ENCODE peak calls at places on chromosomes 5 and 9, in ten cellular contexts. B is brain microvascular endothelial cell, R is cardiac muscle cell, L is BJ, A is epithelial cell of proximal tubule, H is PC-9, O is uterus, J is neural progenitor cell, Y is GM20000, P is H1. D is an unnamed sample.

GRCh38 chr5:128455861-128456361 is 82.1 kb downstream of the FBN2 start:
- DNase-seq in B (no peak), R (no peak), L (no peak), A (no peak), H (no peak), O (no peak), J (peak), Y (no peak), P (no peak), D (no peak)

GRCh38 chr9:14158911-14159310 is 155.0 kb downstream of the NFIB start:
- DNase-seq in B (peak), R (peak), L (no peak), A (no peak), H (no peak), O (no peak), J (no peak), Y (no peak), P (no peak), D (no peak)

GRCh38 chr9:2722715-2723114 is 5.4 kb downstream of the KCNV2 start:
- DNase-seq in B (no peak), R (peak), L (peak), A (peak), H (no peak), O (no peak), J (no peak), Y (no peak), P (no peak), D (no peak)

GRCh38 chr5:132498152-132498551 is 7.6 kb upstream of the IRF1 start:
- DNase-seq in B (no peak), R (peak), L (no peak), A (peak), H (no peak), O (peak), J (no peak), Y (no peak), P (no peak), D (no peak)

GRCh38 chr5:65696892-65697291 is 25.0 kb downstream of the SGTB start:
- DNase-seq in B (no peak), R (no peak), L (no peak), A (no peak), H (no peak), O (no peak), J (no peak), Y (no peak), P (no peak), D (no peak)

GRCh38 chr5:72472666-72473422 is 34.4 kb downstream of the ZNF366 start:
- DNase-seq in B (no peak), R (peak), L (no peak), A (no peak), H (no peak), O (no peak), J (no peak), Y (no peak), P (no peak), D (no peak)

GRCh38 chr9:73116030-73116429 is 35.6 kb upstream of the ANXA1 start:
- DNase-seq in B (peak), R (peak), L (no peak), A (no peak), H (no peak), O (no peak), J (no peak), Y (no peak), P (no peak), D (no peak)

GRCh38 chr9:131277673-131278420 is 1.5 kb upstream of the FAM78A start:
- DNase-seq in B (peak), R (peak), L (no peak), A (no peak), H (peak), O (peak), J (peak), Y (peak), P (peak), D (peak)

GRCh38 chr9:118975736-118976135 is 393.5 kb downstream of the BRINP1 start:
- DNase-seq in B (no peak), R (no peak), L (no peak), A (no peak), H (no peak), O (no peak), J (no peak), Y (no peak), P (no peak), D (no peak)

GRCh38 chr5:95773325-95774059 is 42.4 kb downstream of the RHOBTB3 start:
- DNase-seq in B (peak), R (peak), L (no peak), A (no peak), H (peak), O (no peak), J (no peak), Y (no peak), P (no peak), D (no peak)

GRCh38 chr9:127130661-127131538 is 8.5 kb upstream of the ANGPTL2 start:
- DNase-seq in B (peak), R (peak), L (peak), A (peak), H (no peak), O (peak), J (no peak), Y (no peak), P (no peak), D (no peak)

GRCh38 chr5:177447066-177447610 is 524 bp downstream of the PRR7 start:
- DNase-seq in B (no peak), R (peak), L (no peak), A (no peak), H (peak), O (peak), J (peak), Y (peak), P (no peak), D (peak)

GRCh38 chr5:59660737-59661136 is 232.8 kb downstream of the PDE4D start:
- DNase-seq in B (peak), R (peak), L (no peak), A (no peak), H (no peak), O (no peak), J (no peak), Y (peak), P (no peak), D (peak)

GRCh38 chr5:59655693-59656309 is 237.7 kb downstream of the PDE4D start:
- DNase-seq in B (no peak), R (no peak), L (no peak), A (no peak), H (no peak), O (no peak), J (no peak), Y (no peak), P (no peak), D (no peak)

GRCh38 chr5:59652449-59652848 is 241.1 kb downstream of the PDE4D start:
- DNase-seq in B (no peak), R (no peak), L (no peak), A (no peak), H (no peak), O (no peak), J (no peak), Y (no peak), P (no peak), D (no peak)

GRCh38 chr5:59654691-59655090 is 238.8 kb downstream of the PDE4D start:
- DNase-seq in B (no peak), R (no peak), L (no peak), A (no peak), H (no peak), O (no peak), J (no peak), Y (no peak), P (no peak), D (no peak)

GRCh38 chr5:59656351-59657254 is 236.9 kb downstream of the PDE4D start:
- DNase-seq in B (peak), R (peak), L (no peak), A (no peak), H (no peak), O (no peak), J (no peak), Y (no peak), P (no peak), D (no peak)
- TF ChIP-seq CTCF in B (no peak), R (no peak), L (no peak), A (no peak), H (no peak), O (no peak), J (no peak), Y (no peak), P (no peak), D (no peak)

GRCh38 chr5:172630482-172630881 is 10.6 kb upstream of the NEURL1B start:
- DNase-seq in B (no peak), R (no peak), L (no peak), A (no peak), H (no peak), O (peak), J (no peak), Y (no peak), P (no peak), D (no peak)
- TF ChIP-seq CTCF in B (no peak), R (no peak), L (no peak), A (no peak), H (no peak), O (no peak), J (no peak), Y (no peak), P (no peak), D (no peak)

DNA sequence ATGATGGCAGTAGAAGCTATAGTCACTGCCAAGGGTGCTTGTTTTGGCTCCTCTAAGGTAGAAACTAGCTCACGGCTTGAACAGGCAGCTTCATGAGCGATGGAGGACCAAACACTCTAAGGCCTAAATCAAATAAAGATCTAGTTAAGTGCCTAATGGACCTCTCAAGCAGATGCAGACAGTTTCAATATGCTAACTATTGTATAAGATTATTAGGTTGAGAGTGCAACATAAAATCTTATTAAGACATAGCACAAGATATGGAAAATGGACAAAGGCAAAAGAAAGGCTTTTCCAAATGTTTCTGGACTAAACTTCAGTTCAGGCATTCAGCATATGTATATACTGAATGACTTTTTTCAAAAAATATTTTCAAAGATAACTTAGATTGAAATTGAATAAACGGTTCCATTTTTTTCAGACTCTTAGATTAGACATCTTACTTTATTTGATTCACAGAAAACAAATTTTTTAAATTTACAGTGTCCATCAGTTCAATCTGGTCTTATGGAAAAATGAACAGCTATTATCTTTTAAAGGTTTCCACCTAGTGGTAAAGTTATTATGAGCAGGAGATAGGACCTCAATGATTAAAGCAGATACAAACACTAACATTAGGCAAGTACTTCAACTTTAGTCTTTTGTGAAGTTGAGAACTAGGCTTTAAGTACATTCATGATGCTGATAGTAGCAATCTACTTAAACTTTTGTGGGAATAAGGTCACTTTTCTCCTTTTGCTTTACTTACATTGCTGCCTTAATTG is 1167.7 kb downstream of the MAT2B start:
- DNase-seq in B (no peak), R (no peak), L (no peak), A (no peak), H (no peak), O (no peak), J (no peak), Y (peak), P (no peak), D (no peak)
- TF ChIP-seq CTCF in B (no peak), R (no peak), L (no peak), A (no peak), H (peak), O (no peak), J (peak), Y (no peak), P (no peak), D (no peak)

GRCh38 chr5:27465140-27465539 is 426.8 kb upstream of the CDH9 start:
- DNase-seq in B (no peak), R (no peak), L (no peak), A (no peak), H (no peak), O (no peak), J (no peak), Y (no peak), P (no peak), D (no peak)
- TF ChIP-seq CTCF in B (no peak), R (no peak), L (no peak), A (no peak), H (no peak), O (no peak), J (no peak), Y (no peak), P (no peak), D (no peak)

D was measured in Calu3.